ENCODE peak calls at places on chromosome 9, in eight cellular contexts. One of them, this sample, is unnamed.

GRCh38 chr9:97176206-97176605 is 131.3 kb upstream of the CCDC180 start:
- DNase-seq in fibroblast of the aortic adventitia: no peak
- DNase-seq in GM23248: no peak
- DNase-seq in epithelial cell of prostate: peak
- DNase-seq in effector memory CD4-positive, alpha-beta T cell: no peak
- DNase-seq in activated T-cell treated with anti-CD3 and anti-CD28 coated beads for 1 hour: no peak
- DNase-seq in AG09309: no peak
- DNase-seq in posterior cingulate gyrus: peak
- DNase-seq in this sample: no peak

GRCh38 chr9:117555964-117556629 is 141.2 kb upstream of the ASTN2 start:
- DNase-seq in fibroblast of the aortic adventitia: peak
- DNase-seq in GM23248: peak
- DNase-seq in epithelial cell of prostate: no peak
- DNase-seq in effector memory CD4-positive, alpha-beta T cell: no peak
- DNase-seq in activated T-cell treated with anti-CD3 and anti-CD28 coated beads for 1 hour: peak
- DNase-seq in AG09309: no peak
- DNase-seq in posterior cingulate gyrus: no peak
- DNase-seq in this sample: no peak

GRCh38 chr9:136723362-136723976 is 11.1 kb downstream of the DIPK1B start:
- DNase-seq in fibroblast of the aortic adventitia: no peak
- DNase-seq in GM23248: no peak
- DNase-seq in epithelial cell of prostate: no peak
- DNase-seq in effector memory CD4-positive, alpha-beta T cell: no peak
- DNase-seq in activated T-cell treated with anti-CD3 and anti-CD28 coated beads for 1 hour: no peak
- DNase-seq in AG09309: no peak
- DNase-seq in posterior cingulate gyrus: no peak
- DNase-seq in this sample: no peak

GRCh38 chr9:36120705-36121104 is 15.8 kb upstream of the GLIPR2 start:
- DNase-seq in fibroblast of the aortic adventitia: no peak
- DNase-seq in GM23248: no peak
- DNase-seq in epithelial cell of prostate: no peak
- DNase-seq in effector memory CD4-positive, alpha-beta T cell: no peak
- DNase-seq in activated T-cell treated with anti-CD3 and anti-CD28 coated beads for 1 hour: no peak
- DNase-seq in AG09309: no peak
- DNase-seq in posterior cingulate gyrus: no peak
- DNase-seq in this sample: no peak

GRCh38 chr9:98530806-98531386 is 177.8 kb downstream of the GABBR2 start:
- DNase-seq in fibroblast of the aortic adventitia: no peak
- DNase-seq in GM23248: no peak
- DNase-seq in epithelial cell of prostate: no peak
- DNase-seq in effector memory CD4-positive, alpha-beta T cell: no peak
- DNase-seq in activated T-cell treated with anti-CD3 and anti-CD28 coated beads for 1 hour: no peak
- DNase-seq in AG09309: no peak
- DNase-seq in posterior cingulate gyrus: no peak
- DNase-seq in this sample: no peak

GRCh38 chr9:76107487-76107886 is 217.0 kb downstream of the PCSK5 start:
- DNase-seq in fibroblast of the aortic adventitia: peak
- DNase-seq in GM23248: peak
- DNase-seq in epithelial cell of prostate: no peak
- DNase-seq in effector memory CD4-positive, alpha-beta T cell: no peak
- DNase-seq in activated T-cell treated with anti-CD3 and anti-CD28 coated beads for 1 hour: no peak
- DNase-seq in AG09309: peak
- DNase-seq in posterior cingulate gyrus: no peak
- DNase-seq in this sample: no peak

GRCh38 chr9:87237337-87237736 is 260.3 kb upstream of the DAPK1 start:
- DNase-seq in fibroblast of the aortic adventitia: peak
- DNase-seq in GM23248: peak
- DNase-seq in epithelial cell of prostate: no peak
- DNase-seq in effector memory CD4-positive, alpha-beta T cell: no peak
- DNase-seq in activated T-cell treated with anti-CD3 and anti-CD28 coated beads for 1 hour: no peak
- DNase-seq in AG09309: no peak
- DNase-seq in posterior cingulate gyrus: no peak
- DNase-seq in this sample: no peak

GRCh38 chr9:128802482-128802881 is 15.4 kb downstream of the TBC1D13 start:
- DNase-seq in fibroblast of the aortic adventitia: no peak
- DNase-seq in GM23248: no peak
- DNase-seq in epithelial cell of prostate: no peak
- DNase-seq in effector memory CD4-positive, alpha-beta T cell: no peak
- DNase-seq in activated T-cell treated with anti-CD3 and anti-CD28 coated beads for 1 hour: no peak
- DNase-seq in AG09309: no peak
- DNase-seq in posterior cingulate gyrus: no peak
- DNase-seq in this sample: no peak

GRCh38 chr9:128136816-128137793 is 9.6 kb upstream of the PTGES2 start:
- DNase-seq in fibroblast of the aortic adventitia: peak
- DNase-seq in GM23248: peak
- DNase-seq in epithelial cell of prostate: peak
- DNase-seq in effector memory CD4-positive, alpha-beta T cell: no peak
- DNase-seq in activated T-cell treated with anti-CD3 and anti-CD28 coated beads for 1 hour: no peak
- DNase-seq in AG09309: no peak
- DNase-seq in posterior cingulate gyrus: peak
- DNase-seq in this sample: no peak

GRCh38 chr9:88645172-88645868 is 110.3 kb downstream of the NXNL2 start:
- DNase-seq in fibroblast of the aortic adventitia: peak
- DNase-seq in GM23248: no peak
- DNase-seq in epithelial cell of prostate: no peak
- DNase-seq in effector memory CD4-positive, alpha-beta T cell: no peak
- DNase-seq in activated T-cell treated with anti-CD3 and anti-CD28 coated beads for 1 hour: no peak
- DNase-seq in AG09309: no peak
- DNase-seq in posterior cingulate gyrus: no peak
- DNase-seq in this sample: no peak

GRCh38 chr9:103037508-103038477 is 42.7 kb downstream of the CYLC2 start:
- DNase-seq in fibroblast of the aortic adventitia: no peak
- DNase-seq in GM23248: no peak
- DNase-seq in epithelial cell of prostate: no peak
- DNase-seq in effector memory CD4-positive, alpha-beta T cell: no peak
- DNase-seq in activated T-cell treated with anti-CD3 and anti-CD28 coated beads for 1 hour: no peak
- DNase-seq in AG09309: no peak
- DNase-seq in posterior cingulate gyrus: peak
- DNase-seq in this sample: no peak

GRCh38 chr9:13139641-13140171 is 139.8 kb downstream of the MPDZ start:
- DNase-seq in fibroblast of the aortic adventitia: peak
- DNase-seq in GM23248: peak
- DNase-seq in epithelial cell of prostate: no peak
- DNase-seq in effector memory CD4-positive, alpha-beta T cell: no peak
- DNase-seq in activated T-cell treated with anti-CD3 and anti-CD28 coated beads for 1 hour: no peak
- DNase-seq in AG09309: peak
- DNase-seq in posterior cingulate gyrus: peak
- DNase-seq in this sample: no peak